ENCODE peak calls at places on chromosomes 13 and 19, in five cellular contexts. K is K562, T is HCT116, G is H1, U is GM12878. Q is an unnamed sample.

GRCh38 chr19:18659281-18660050 is 22.6 kb downstream of the KLHL26 start:
- DNase-seq in G (no peak), U (no peak), K (no peak), T (no peak), Q (no peak)

GRCh38 chr19:54209058-54209747 is 8.5 kb downstream of the RPS9 start:
- DNase-seq in K (peak), G (no peak), T (no peak), U (no peak), Q (no peak)

GRCh38 chr19:17402982-17403855 is 2.2 kb downstream of the BST2 start:
- DNase-seq in G (no peak), T (no peak), K (peak), U (no peak), Q (no peak)

GRCh38 chr13:70579941-70580340 is 471.7 kb upstream of the KLHL1 start:
- DNase-seq in U (no peak), T (no peak), G (no peak), K (no peak), Q (no peak)

GRCh38 chr19:10112895-10113591 is 1.6 kb downstream of the P2RY11 start:
- DNase-seq in U (no peak), T (no peak), G (no peak), K (peak), Q (peak)

GRCh38 chr13:95260031-95260525 is 41.2 kb downstream of the ABCC4 start:
- DNase-seq in T (no peak), K (no peak), G (no peak), U (peak), Q (no peak)

GRCh38 chr19:6227941-6228325 is 51.8 kb downstream of the MLLT1 start:
- DNase-seq in U (no peak), G (no peak), K (no peak), T (no peak), Q (no peak)

GRCh38 chr19:41861098-41861768 is 1.2 kb downstream of the RPS19 start:
- DNase-seq in U (no peak), G (no peak), K (no peak), T (no peak), Q (no peak)

GRCh38 chr13:30154931-30155330 is 152.4 kb downstream of the KATNAL1 start:
- DNase-seq in T (no peak), G (no peak), K (no peak), U (no peak), Q (no peak)

GRCh38 chr19:50341091-50341564 is 12.0 kb upstream of the KCNC3 start:
- DNase-seq in K (no peak), G (no peak), U (peak), T (no peak), Q (no peak)
- TF ChIP-seq SRF in K (no peak), G (no peak), U (no peak), T (no peak), Q (no peak)

GRCh38 chr13:42474954-42475353 is 99.0 kb upstream of the TNFSF11 start:
- DNase-seq in U (no peak), T (no peak), G (no peak), K (no peak), Q (no peak)

GRCh38 chr13:42478531-42479156 is 95.3 kb upstream of the TNFSF11 start:
- DNase-seq in U (no peak), K (no peak), T (peak), G (no peak), Q (no peak)

GRCh38 chr13:42477588-42478190 is 96.3 kb upstream of the TNFSF11 start:
- DNase-seq in T (no peak), G (no peak), U (no peak), K (no peak), Q (no peak)
- TF ChIP-seq SRF in T (no peak), G (no peak), U (no peak), K (no peak), Q (no peak)

GRCh38 chr13:99656843-99657506 is 155.7 kb downstream of the TM9SF2 start:
- DNase-seq in T (no peak), U (no peak), G (no peak), K (no peak), Q (no peak)
- TF ChIP-seq SRF in T (no peak), U (no peak), G (no peak), K (no peak), Q (no peak)

GRCh38 chr19:28502879-28503734 is 709.8 kb downstream of the UQCRFS1 start:
- DNase-seq in G (no peak), T (no peak), U (no peak), K (no peak), Q (no peak)
- TF ChIP-seq SRF in G (no peak), T (no peak), U (no peak), K (no peak), Q (no peak)

DNA sequence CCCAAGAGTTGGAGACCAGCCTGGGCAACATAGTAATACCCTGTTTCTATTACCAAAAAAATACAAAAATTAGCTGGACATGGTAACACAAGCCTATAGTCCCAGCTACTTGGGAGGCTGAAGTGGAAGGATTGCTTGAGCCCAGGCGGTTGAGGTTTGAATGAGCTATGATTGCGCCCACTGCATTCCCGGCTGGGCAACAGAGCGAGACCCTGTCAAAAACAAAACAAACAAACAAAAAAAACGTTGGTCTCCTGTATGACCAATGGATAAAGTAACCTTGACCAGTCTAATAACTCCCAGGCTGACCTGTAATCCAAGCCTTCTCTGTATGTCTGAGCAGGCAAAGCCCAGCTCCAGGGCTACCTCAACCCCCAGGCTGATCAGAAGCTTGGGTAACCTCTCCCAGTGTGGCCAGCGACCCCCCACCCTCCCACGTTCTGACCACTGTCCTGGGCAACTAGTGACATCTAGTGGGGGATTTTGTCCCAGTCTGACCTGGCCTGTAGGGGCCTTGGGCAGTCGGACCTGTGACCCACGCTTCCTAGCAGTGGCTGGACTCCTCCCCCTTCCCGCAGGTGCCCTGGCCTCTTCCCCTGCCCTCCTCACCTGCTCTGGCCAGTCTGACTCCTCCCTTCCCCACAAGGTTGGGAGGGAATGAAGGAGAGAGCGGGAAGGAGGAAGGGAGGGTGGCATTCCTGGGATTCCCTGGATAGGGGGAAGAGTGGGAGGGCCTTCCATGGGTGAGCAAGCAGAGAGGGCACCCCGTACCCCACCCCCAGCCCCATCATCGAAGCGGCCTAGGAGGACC is 1.0 kb upstream of the BCAM start:
- DNase-seq in U (no peak), T (peak), G (peak), K (peak), Q (peak)
- TF ChIP-seq SRF in U (no peak), T (no peak), G (no peak), K (no peak), Q (no peak)

DNA sequence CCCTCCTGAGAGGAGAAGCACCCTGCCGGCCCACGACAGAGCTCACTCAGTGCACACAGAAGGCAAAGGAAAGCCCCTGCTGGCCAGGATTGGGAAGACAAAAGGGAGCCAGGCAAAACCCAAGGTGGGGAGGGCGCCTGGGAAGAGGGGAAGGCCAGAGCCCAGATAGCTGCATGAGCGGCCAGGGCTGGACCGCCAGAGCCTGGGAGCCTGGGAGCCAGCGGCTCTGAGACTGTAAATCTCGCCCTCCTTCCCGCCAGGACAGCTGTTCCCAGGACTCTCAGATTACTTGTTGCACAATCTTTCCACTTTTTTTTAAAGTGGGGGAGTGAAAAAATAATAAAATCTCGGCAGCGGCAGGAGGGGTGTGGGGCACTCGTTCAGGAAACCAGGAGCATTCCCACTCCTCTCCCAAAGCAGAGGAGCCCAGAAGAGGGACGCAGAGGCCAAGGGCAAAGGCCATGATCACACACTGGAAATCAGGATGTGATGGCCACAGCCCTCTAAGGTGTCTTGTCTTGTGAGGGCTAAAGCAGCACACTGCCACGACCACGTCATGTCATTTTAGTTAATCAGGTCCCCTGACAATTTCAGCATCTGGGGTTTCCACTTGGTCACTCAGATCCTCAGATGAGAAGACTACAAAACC is 19.6 kb upstream of the EPHX3 start:
- DNase-seq in U (no peak), K (peak), T (no peak), G (peak), Q (peak)
- TF ChIP-seq SRF in U (no peak), K (no peak), T (no peak), G (no peak), Q (no peak)